ENCODE peak calls at places on chromosomes 12 and 14, in nine cellular contexts. C is MM.1S, J is RWPE2, F is lung, S is Peyer's patch, Y is tibial artery, V is AG10803, E is OCI-LY7, K is foreskin fibroblast. R is an unnamed sample.

GRCh38 chr14:75096959-75097358 is 27.5 kb downstream of the ZC2HC1C start:
- DNase-seq in C (no peak), J (no peak), F (no peak), S (no peak), Y (no peak), V (no peak), E (no peak), K (no peak), R (no peak)

GRCh38 chr14:94313991-94314655 is 9.0 kb downstream of the SERPINA6 start:
- DNase-seq in C (no peak), J (no peak), F (no peak), S (no peak), Y (no peak), V (peak), E (no peak), K (peak), R (peak)

GRCh38 chr12:113555226-113555625 is 83.6 kb upstream of the LHX5 start:
- DNase-seq in C (no peak), J (no peak), F (no peak), S (no peak), Y (no peak), V (peak), E (no peak), K (no peak), R (no peak)

GRCh38 chr14:91947196-91948184 is at the start of gene FBLN5:
- DNase-seq in C (no peak), J (no peak), F (peak), S (peak), Y (peak), V (peak), E (no peak), K (peak), R (peak)

GRCh38 chr14:105855246-105855892 is 329.0 kb downstream of the TMEM121 start:
- DNase-seq in C (no peak), J (peak), F (no peak), S (peak), Y (peak), V (no peak), E (peak), K (no peak), R (no peak)

GRCh38 chr12:108289342-108290131 is 49.6 kb downstream of the CMKLR1 start:
- DNase-seq in C (no peak), J (no peak), F (no peak), S (no peak), Y (peak), V (peak), E (no peak), K (no peak), R (no peak)

GRCh38 chr14:59360923-59361794 is 104.0 kb downstream of the GPR135 start:
- DNase-seq in C (no peak), J (peak), F (peak), S (peak), Y (peak), V (peak), E (peak), K (peak), R (peak)

GRCh38 chr14:64196668-64197411 is 97.3 kb downstream of the ESR2 start:
- DNase-seq in C (no peak), J (no peak), F (peak), S (no peak), Y (no peak), V (peak), E (no peak), K (peak), R (peak)

GRCh38 chr12:75660805-75661404 is 149.5 kb upstream of the KRR1 start:
- DNase-seq in C (no peak), J (no peak), F (no peak), S (no peak), Y (no peak), V (no peak), E (no peak), K (peak), R (peak)

GRCh38 chr12:123059501-123059900 is 79.0 kb downstream of the ARL6IP4 start:
- DNase-seq in C (no peak), J (no peak), F (no peak), S (no peak), Y (no peak), V (no peak), E (no peak), K (peak), R (no peak)

GRCh38 chr12:123987022-123987421 is 14.0 kb downstream of the ZNF664 start:
- DNase-seq in C (no peak), J (no peak), F (no peak), S (no peak), Y (no peak), V (no peak), E (no peak), K (no peak), R (no peak)

GRCh38 chr14:50531595-50532501 is 521 bp downstream of the MAP4K5 start:
- DNase-seq in C (peak), J (peak), F (peak), S (peak), Y (peak), V (peak), E (peak), K (peak), R (peak)

GRCh38 chr12:237026-237815 is 23.3 kb upstream of the SLC6A12 start:
- DNase-seq in C (no peak), J (no peak), F (no peak), S (peak), Y (no peak), V (no peak), E (no peak), K (no peak), R (no peak)

GRCh38 chr12:83958997-83959396 is 953.6 kb downstream of the SLC6A15 start:
- DNase-seq in C (no peak), J (no peak), F (no peak), S (no peak), Y (no peak), V (no peak), E (no peak), K (peak), R (no peak)

GRCh38 chr14:106185837-106186233 is 659.5 kb downstream of the TMEM121 start:
- DNase-seq in C (no peak), J (no peak), F (no peak), S (no peak), Y (no peak), V (no peak), E (peak), K (no peak), R (no peak)

GRCh38 chr14:68691031-68691864 is 101.6 kb downstream of the ZFP36L1 start:
- DNase-seq in C (no peak), J (no peak), F (no peak), S (no peak), Y (peak), V (no peak), E (no peak), K (no peak), R (no peak)

GRCh38 chr14:21917699-21918436 is 244.2 kb upstream of the OR4E1 start:
- DNase-seq in C (peak), J (no peak), F (no peak), S (no peak), Y (no peak), V (peak), E (peak), K (peak), R (peak)

GRCh38 chr12:48988030-48988649 is 10.0 kb downstream of the WNT1 start:
- DNase-seq in C (peak), J (peak), F (no peak), S (peak), Y (no peak), V (no peak), E (peak), K (peak), R (peak)

GRCh38 chr14:22218729-22219128 is 370.3 kb downstream of the DAD1 start:
- DNase-seq in C (no peak), J (no peak), F (no peak), S (no peak), Y (no peak), V (no peak), E (peak), K (no peak), R (no peak)

GRCh38 chr14:75831455-75831854 is 150.3 kb downstream of the TGFB3 start:
- DNase-seq in C (no peak), J (peak), F (peak), S (peak), Y (no peak), V (peak), E (no peak), K (peak), R (peak)

GRCh38 chr12:66242261-66242760 is 53.3 kb downstream of the IRAK3 start:
- DNase-seq in C (no peak), J (no peak), F (no peak), S (no peak), Y (no peak), V (no peak), E (no peak), K (no peak), R (no peak)

GRCh38 chr14:101044741-101045140 is 141.2 kb upstream of the RTL1 start:
- DNase-seq in C (no peak), J (no peak), F (no peak), S (no peak), Y (no peak), V (no peak), E (no peak), K (no peak), R (no peak)

GRCh38 chr12:43758728-43759563 is at the start of the genes IRAK4 and PUS7L:
- DNase-seq in C (peak), J (peak), F (peak), S (peak), Y (peak), V (peak), E (peak), K (peak), R (peak)

GRCh38 chr14:97442363-97442762 is 645.2 kb downstream of the VRK1 start:
- DNase-seq in C (no peak), J (no peak), F (no peak), S (no peak), Y (no peak), V (no peak), E (no peak), K (no peak), R (no peak)

GRCh38 chr12:26028953-26029740 is 70.7 kb downstream of the RASSF8 start:
- DNase-seq in C (peak), J (no peak), F (no peak), S (no peak), Y (no peak), V (peak), E (peak), K (peak), R (peak)

GRCh38 chr12:89529738-89530137 is 3.9 kb upstream of the POC1B start:
- DNase-seq in C (peak), J (no peak), F (no peak), S (no peak), Y (no peak), V (peak), E (peak), K (peak), R (peak)

GRCh38 chr12:27524839-27525238 is 833 bp downstream of the PPFIBP1 start:
- DNase-seq in C (no peak), J (no peak), F (no peak), S (no peak), Y (no peak), V (peak), E (no peak), K (peak), R (peak)
- TF ChIP-seq CTCF in C (no peak), J (peak), F (no peak), S (no peak), Y (no peak), V (no peak), E (peak), K (no peak), R (peak)

GRCh38 chr12:71441350-71441748 is 1.8 kb downstream of the LGR5 start:
- DNase-seq in C (no peak), J (no peak), F (no peak), S (no peak), Y (no peak), V (no peak), E (no peak), K (no peak), R (no peak)
- H3K4me3 ChIP-seq in C (no peak), J (no peak), F (no peak), S (peak), Y (no peak), V (no peak), E (no peak), K (no peak), R (no peak)

GRCh38 chr12:92596388-92596787 is 106.4 kb upstream of the PLEKHG7 start:
- DNase-seq in C (no peak), J (no peak), F (no peak), S (no peak), Y (no peak), V (no peak), E (no peak), K (peak), R (peak)

GRCh38 chr12:92597118-92597517 is 105.7 kb upstream of the PLEKHG7 start:
- DNase-seq in C (no peak), J (no peak), F (no peak), S (no peak), Y (no peak), V (no peak), E (no peak), K (no peak), R (no peak)

GRCh38 chr12:92600052-92600451 is 102.7 kb upstream of the PLEKHG7 start:
- DNase-seq in C (no peak), J (no peak), F (no peak), S (no peak), Y (no peak), V (no peak), E (peak), K (no peak), R (no peak)

GRCh38 chr12:92595663-92596062 is 107.1 kb upstream of the PLEKHG7 start:
- DNase-seq in C (no peak), J (no peak), F (no peak), S (no peak), Y (no peak), V (no peak), E (no peak), K (no peak), R (no peak)

GRCh38 chr12:92597997-92598396 is 104.8 kb upstream of the PLEKHG7 start:
- DNase-seq in C (no peak), J (no peak), F (no peak), S (no peak), Y (no peak), V (no peak), E (no peak), K (peak), R (peak)
- TF ChIP-seq CTCF in C (no peak), J (no peak), F (no peak), S (no peak), Y (no peak), V (no peak), E (no peak), K (no peak), R (no peak)

GRCh38 chr14:24673059-24673458 is 39.1 kb upstream of the GZMB start:
- DNase-seq in C (no peak), J (no peak), F (no peak), S (no peak), Y (no peak), V (no peak), E (peak), K (no peak), R (no peak)
- H3K4me3 ChIP-seq in C (peak), J (no peak), F (no peak), S (no peak), Y (no peak), V (no peak), E (peak), K (no peak), R (no peak)

DNA sequence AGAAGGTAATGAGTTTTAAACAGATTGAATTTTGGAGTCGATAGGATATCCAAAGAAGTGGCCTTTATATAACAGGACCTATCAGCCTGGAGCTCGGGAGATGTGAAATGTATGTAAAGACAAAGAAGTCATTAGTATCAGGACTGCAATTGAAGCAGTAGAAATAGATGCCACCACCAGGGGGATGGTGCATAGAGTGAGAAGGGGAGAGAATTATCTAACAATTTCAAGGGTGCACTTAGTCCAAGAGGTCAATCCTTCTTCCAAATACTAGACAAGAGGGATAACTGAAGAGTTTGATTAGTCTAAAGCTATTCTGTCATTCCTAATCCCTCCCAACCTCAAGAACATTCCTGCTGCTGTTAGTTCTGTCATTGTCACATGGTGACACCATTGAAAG is 127.8 kb downstream of the CFAP54 start:
- DNase-seq in C (no peak), J (no peak), F (no peak), S (no peak), Y (no peak), V (no peak), E (peak), K (no peak), R (no peak)
- TF ChIP-seq CTCF in C (peak), J (no peak), F (no peak), S (no peak), Y (no peak), V (no peak), E (no peak), K (no peak), R (peak)

GRCh38 chr12:106082216-106083175 is 56.3 kb downstream of the NUAK1 start:
- DNase-seq in C (no peak), J (no peak), F (no peak), S (no peak), Y (peak), V (no peak), E (no peak), K (peak), R (no peak)
- H3K4me3 ChIP-seq in C (no peak), J (no peak), F (no peak), S (no peak), Y (no peak), V (no peak), E (no peak), K (no peak), R (no peak)

DNA sequence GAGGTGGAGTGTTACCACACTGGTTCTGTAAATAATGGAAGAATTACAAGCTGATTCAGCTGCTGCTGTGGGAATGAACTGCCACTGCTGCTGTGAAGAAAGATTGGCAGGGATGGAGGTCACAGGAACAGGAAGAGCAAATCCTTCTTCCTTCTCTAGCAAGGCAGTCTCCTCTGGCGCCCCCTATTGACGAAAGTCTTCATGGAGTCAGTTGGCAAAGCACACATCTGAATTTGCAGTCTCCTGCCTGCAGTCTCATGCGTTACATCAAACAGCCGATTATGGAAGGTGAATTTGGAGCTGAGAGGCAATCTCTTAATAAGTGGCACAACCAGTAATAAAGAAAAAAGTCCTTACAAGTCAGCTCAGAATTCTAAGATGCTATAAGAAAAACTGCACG is 106.0 kb upstream of the TMTC1 start:
- DNase-seq in C (no peak), J (no peak), F (peak), S (no peak), Y (peak), V (no peak), E (peak), K (peak), R (peak)
- TF ChIP-seq CTCF in C (peak), J (peak), F (no peak), S (no peak), Y (peak), V (peak), E (peak), K (peak), R (peak)

GRCh38 chr14:89128616-89129015 is 288.4 kb downstream of the FOXN3 start:
- DNase-seq in C (no peak), J (no peak), F (no peak), S (no peak), Y (no peak), V (no peak), E (no peak), K (no peak), R (no peak)
- H3K4me3 ChIP-seq in C (no peak), J (no peak), F (no peak), S (no peak), Y (no peak), V (no peak), E (no peak), K (no peak), R (no peak)

R was measured in fibroblast of mammary gland.